ENCODE peak calls at places on chromosomes 4 and X, in five cellular contexts. W is tibial artery, R is MM.1S, B is endodermal cell, A is upper lobe of left lung. M is an unnamed sample.

GRCh38 chr4:187366530-187367279 is 628.9 kb upstream of the ZFP42 start:
- DNase-seq in W (no peak), R (no peak), B (no peak), A (peak), M (no peak)

GRCh38 chr4:75028196-75028854 is 95.4 kb downstream of the PARM1 start:
- DNase-seq in W (no peak), R (no peak), B (no peak), A (no peak), M (no peak)

GRCh38 chr4:153533387-153533786 is 67.2 kb downstream of the TMEM131L start:
- DNase-seq in W (no peak), R (no peak), B (no peak), A (no peak), M (no peak)

GRCh38 chrX:131572372-131573014 is 28.6 kb downstream of the OR13H1 start:
- DNase-seq in W (no peak), R (no peak), B (no peak), A (no peak), M (no peak)

GRCh38 chr4:86497131-86497530 is 97.0 kb upstream of the PTPN13 start:
- DNase-seq in W (no peak), R (no peak), B (no peak), A (no peak), M (no peak)

GRCh38 chr4:41832961-41833360 is 84.4 kb upstream of the PHOX2B start:
- DNase-seq in W (no peak), R (no peak), B (no peak), A (no peak), M (no peak)

GRCh38 chrX:13387656-13388421 is 68.0 kb upstream of the ATXN3L start:
- DNase-seq in W (no peak), R (no peak), B (no peak), A (no peak), M (no peak)

GRCh38 chr4:107578321-107578720 is 141.7 kb downstream of the PAPSS1 start:
- DNase-seq in W (no peak), R (no peak), B (no peak), A (no peak), M (no peak)

GRCh38 chrX:68997911-68998310 is 167.3 kb downstream of the PJA1 start:
- DNase-seq in W (peak), R (no peak), B (no peak), A (no peak), M (no peak)

GRCh38 chr4:152537881-152538280 is 2.0 kb upstream of the FBXW7 start:
- DNase-seq in W (no peak), R (no peak), B (no peak), A (no peak), M (no peak)

GRCh38 chr4:139857021-139857420 is 191.4 kb downstream of the MGST2 start:
- DNase-seq in W (no peak), R (no peak), B (no peak), A (no peak), M (peak)

GRCh38 chr4:187218705-187219245 is 495.1 kb upstream of the FAT1 start:
- DNase-seq in W (no peak), R (no peak), B (no peak), A (no peak), M (no peak)

GRCh38 chrX:26851981-26852380 is 611.2 kb downstream of the PPP4R3C start:
- DNase-seq in W (no peak), R (peak), B (no peak), A (no peak), M (peak)

GRCh38 chrX:68832101-68832416 is 3.2 kb downstream of the EFNB1 start:
- DNase-seq in W (peak), R (no peak), B (peak), A (no peak), M (no peak)

GRCh38 chrX:23662187-23662586 is 5.1 kb upstream of the PRDX4 start:
- DNase-seq in W (no peak), R (peak), B (no peak), A (no peak), M (no peak)

GRCh38 chr4:185810746-185811508 is 1.1 kb downstream of the SORBS2 start:
- DNase-seq in W (no peak), R (no peak), B (peak), A (no peak), M (no peak)

GRCh38 chr4:158870282-158871049 is 101.6 kb downstream of the FNIP2 start:
- DNase-seq in W (no peak), R (no peak), B (peak), A (no peak), M (no peak)

GRCh38 chr4:102501635-102502382 is 650 bp downstream of the NFKB1 start:
- DNase-seq in W (peak), R (peak), B (peak), A (peak), M (peak)

GRCh38 chrX:72365126-72365525 is 59.4 kb upstream of the CITED1 start:
- DNase-seq in W (no peak), R (no peak), B (no peak), A (no peak), M (no peak)

GRCh38 chrX:94329182-94329581 is 655.2 kb downstream of the FAM133A start:
- DNase-seq in W (no peak), R (no peak), B (no peak), A (no peak), M (no peak)

GRCh38 chrX:19589105-19589504 is 73.8 kb upstream of the MAP3K15 start:
- DNase-seq in W (no peak), R (no peak), B (no peak), A (no peak), M (no peak)

GRCh38 chrX:38879631-38880220 is 78.5 kb downstream of the MID1IP1 start:
- DNase-seq in W (no peak), R (peak), B (no peak), A (no peak), M (peak)

GRCh38 chrX:1205681-1206611 is 6.5 kb downstream of the CRLF2 start:
- DNase-seq in W (no peak), R (peak), B (peak), A (no peak), M (peak)

GRCh38 chr4:111847256-111848108 is 297.8 kb upstream of the FAM241A start:
- DNase-seq in W (no peak), R (no peak), B (no peak), A (no peak), M (peak)

GRCh38 chr4:104063341-104063740 is 343.6 kb upstream of the TACR3 start:
- DNase-seq in W (no peak), R (no peak), B (no peak), A (no peak), M (no peak)

GRCh38 chr4:158599150-158599549 is 72.5 kb downstream of the C4orf46 start:
- DNase-seq in W (no peak), R (no peak), B (no peak), A (no peak), M (no peak)

GRCh38 chrX:15869695-15870094 is 15.1 kb upstream of the AP1S2 start:
- DNase-seq in W (no peak), R (no peak), B (no peak), A (peak), M (no peak)

GRCh38 chrX:26778320-26778888 is 562.4 kb downstream of the MAGEB5 start:
- DNase-seq in W (no peak), R (no peak), B (no peak), A (no peak), M (no peak)

GRCh38 chr4:15400911-15401671 is 26.7 kb upstream of the C1QTNF7 start:
- DNase-seq in W (peak), R (peak), B (no peak), A (no peak), M (peak)

GRCh38 chr4:56907489-56908205 is at the start of gene REST:
- DNase-seq in W (peak), R (peak), B (peak), A (peak), M (peak)

DNA sequence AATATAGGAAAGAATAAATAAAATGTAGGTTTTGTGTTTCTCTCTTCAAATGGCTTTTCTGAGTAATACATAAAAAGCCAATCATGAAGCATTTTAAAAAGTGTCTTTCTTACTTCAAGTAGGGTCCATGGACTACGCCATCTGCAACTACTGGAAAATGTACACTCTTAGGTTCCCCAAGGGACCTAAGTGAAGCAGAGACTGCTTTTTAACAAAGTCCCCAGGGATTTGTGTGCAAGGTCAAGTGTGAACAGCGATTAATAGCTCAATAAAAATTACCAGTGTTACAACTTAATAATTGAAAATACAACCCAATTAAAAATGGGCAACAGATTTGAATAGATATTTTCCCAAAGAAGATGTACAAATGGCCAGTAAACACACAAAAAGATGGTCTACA is 84.9 kb downstream of the ARHGAP6 start:
- DNase-seq in W (no peak), R (no peak), B (no peak), A (no peak), M (no peak)
- H3K4me3 ChIP-seq in W (no peak), R (no peak), B (no peak), A (no peak), M (no peak)

GRCh38 chr4:182147391-182147790 is 95.8 kb upstream of the TENM3 start:
- DNase-seq in W (no peak), R (no peak), B (no peak), A (no peak), M (no peak)
- H3K4me3 ChIP-seq in W (no peak), R (no peak), B (peak), A (no peak), M (no peak)

GRCh38 chrX:101409043-101409442 is 1.0 kb downstream of the HNRNPH2 start:
- DNase-seq in W (no peak), R (no peak), B (no peak), A (no peak), M (no peak)

GRCh38 chrX:101407748-101408529 is at the start of the genes GLA and HNRNPH2:
- DNase-seq in W (peak), R (peak), B (peak), A (peak), M (peak)

GRCh38 chrX:101411984-101412383 is 4.0 kb downstream of the HNRNPH2 start:
- DNase-seq in W (no peak), R (no peak), B (no peak), A (no peak), M (no peak)

GRCh38 chrX:101408530-101408836 is 461 bp downstream of the HNRNPH2 start:
- DNase-seq in W (no peak), R (no peak), B (no peak), A (no peak), M (no peak)

GRCh38 chrX:101410461-101410860 is 2.4 kb downstream of the HNRNPH2 start:
- DNase-seq in W (no peak), R (no peak), B (no peak), A (no peak), M (no peak)
- H3K4me3 ChIP-seq in W (no peak), R (no peak), B (peak), A (no peak), M (no peak)

GRCh38 chrX:148069759-148070503 is 88.8 kb downstream of the FMR1NB start:
- DNase-seq in W (no peak), R (no peak), B (no peak), A (no peak), M (no peak)

GRCh38 chrX:148067285-148067684 is 86.1 kb downstream of the FMR1NB start:
- DNase-seq in W (no peak), R (no peak), B (no peak), A (no peak), M (no peak)

DNA sequence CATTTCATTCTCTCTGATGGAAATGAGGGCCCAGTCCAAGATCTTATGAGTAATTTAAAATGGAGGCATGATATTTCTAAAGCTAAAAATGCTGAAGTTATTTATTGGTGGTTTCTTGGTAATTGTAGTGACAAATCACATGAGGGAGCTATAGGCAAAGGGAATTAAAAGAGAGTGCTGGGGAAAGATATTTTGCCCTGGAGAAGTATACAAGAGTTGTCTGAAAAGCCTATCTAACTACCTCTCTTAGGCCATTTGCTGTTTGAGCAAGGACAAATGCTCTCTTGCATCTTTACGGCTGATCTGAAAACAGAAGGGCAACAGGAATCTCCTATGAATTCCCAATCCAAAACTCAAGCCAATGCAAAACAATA is 89.4 kb downstream of the FMR1NB start:
- DNase-seq in W (no peak), R (no peak), B (no peak), A (no peak), M (no peak)
- H3K4me3 ChIP-seq in W (no peak), R (no peak), B (no peak), A (no peak), M (no peak)

GRCh38 chr4:8078109-8078494 is 80.5 kb downstream of the ABLIM2 start:
- DNase-seq in W (no peak), R (no peak), B (no peak), A (no peak), M (no peak)
- H3K4me3 ChIP-seq in W (no peak), R (no peak), B (no peak), A (no peak), M (no peak)

M was measured in Jurkat, Clone E6-1.